ENCODE peak calls at places on chromosomes 12 and 14, in five cellular contexts. M is GM12878, U is HepG2, R is HCT116, N is K562. G is an unnamed sample.

GRCh38 chr14:64725879-64726584 is 21.8 kb downstream of the PLEKHG3 start:
- DNase-seq in M (no peak), U (no peak), R (no peak), N (no peak), G (no peak)

GRCh38 chr12:8032242-8033152 is at the start of gene FOXJ2:
- DNase-seq in M (no peak), U (peak), R (no peak), N (peak), G (peak)

GRCh38 chr12:64019101-64019500 is 174.6 kb downstream of the SRGAP1 start:
- DNase-seq in M (no peak), U (no peak), R (no peak), N (no peak), G (no peak)

GRCh38 chr14:78319826-78320635 is 149.9 kb downstream of the NRXN3 start:
- DNase-seq in M (no peak), U (no peak), R (no peak), N (peak), G (no peak)

GRCh38 chr12:68611094-68611818 is 557 bp downstream of the RAP1B start:
- DNase-seq in M (no peak), U (no peak), R (no peak), N (peak), G (peak)

GRCh38 chr12:120239776-120240494 is 25.6 kb downstream of the PXN start:
- DNase-seq in M (no peak), U (no peak), R (no peak), N (no peak), G (no peak)

GRCh38 chr14:23708343-23708742 is 72.2 kb downstream of the DHRS2 start:
- DNase-seq in M (no peak), U (no peak), R (no peak), N (no peak), G (no peak)

GRCh38 chr12:93714382-93714781 is 37.2 kb downstream of the CRADD start:
- DNase-seq in M (no peak), U (no peak), R (no peak), N (no peak), G (no peak)

GRCh38 chr14:100149789-100150611 is 9.4 kb downstream of the DEGS2 start:
- DNase-seq in M (no peak), U (no peak), R (no peak), N (no peak), G (peak)

GRCh38 chr12:113505941-113506340 is 34.3 kb upstream of the LHX5 start:
- DNase-seq in M (no peak), U (no peak), R (no peak), N (no peak), G (no peak)

GRCh38 chr12:105419606-105420005 is 89.1 kb downstream of the C12orf75 start:
- DNase-seq in M (no peak), U (no peak), R (no peak), N (no peak), G (no peak)

GRCh38 chr14:59600211-59600945 is 23.8 kb upstream of the CCDC175 start:
- DNase-seq in M (no peak), U (no peak), R (no peak), N (no peak), G (no peak)

GRCh38 chr12:152440-152839 is 61.5 kb downstream of the SLC6A12 start:
- DNase-seq in M (no peak), U (no peak), R (no peak), N (no peak), G (no peak)

GRCh38 chr12:27534060-27534764 is 10.2 kb downstream of the PPFIBP1 start:
- DNase-seq in M (peak), U (no peak), R (no peak), N (no peak), G (no peak)

GRCh38 chr12:106871477-106871876 is 84.2 kb upstream of the TMEM263 start:
- DNase-seq in M (no peak), U (no peak), R (no peak), N (no peak), G (no peak)

GRCh38 chr14:63091394-63091996 is 46.2 kb upstream of the KCNH5 start:
- DNase-seq in M (no peak), U (no peak), R (no peak), N (no peak), G (no peak)

GRCh38 chr14:70955543-70956480 is 48.6 kb downstream of the PCNX1 start:
- DNase-seq in M (no peak), U (peak), R (no peak), N (no peak), G (peak)

GRCh38 chr12:132329036-132329738 is at the start of gene GALNT9:
- DNase-seq in M (no peak), U (no peak), R (no peak), N (no peak), G (no peak)

GRCh38 chr12:101552277-101552676 is 42.5 kb upstream of the MYBPC1 start:
- DNase-seq in M (no peak), U (no peak), R (no peak), N (no peak), G (no peak)

GRCh38 chr12:27573972-27574371 is 50.0 kb downstream of the PPFIBP1 start:
- DNase-seq in M (no peak), U (no peak), R (peak), N (no peak), G (no peak)

GRCh38 chr14:75800792-75801191 is 139.7 kb downstream of the TTLL5 start:
- DNase-seq in M (no peak), U (no peak), R (no peak), N (no peak), G (no peak)

GRCh38 chr12:102474438-102475064 is 5.8 kb downstream of the IGF1 start:
- DNase-seq in M (no peak), U (no peak), R (peak), N (peak), G (no peak)

GRCh38 chr12:50615534-50616296 is 110.9 kb downstream of the DIP2B start:
- DNase-seq in M (no peak), U (no peak), R (no peak), N (peak), G (peak)

GRCh38 chr12:8108808-8109398 is 14.5 kb upstream of the CLEC4A start:
- DNase-seq in M (peak), U (peak), R (peak), N (peak), G (peak)

GRCh38 chr12:49296034-49296835 is 1.3 kb downstream of the PRPH start:
- DNase-seq in M (no peak), U (peak), R (no peak), N (peak), G (peak)

GRCh38 chr14:51978566-51979398 is 10.6 kb upstream of the RTRAF start:
- DNase-seq in M (peak), U (peak), R (peak), N (peak), G (peak)

GRCh38 chr12:13536219-13536910 is 339.8 kb downstream of the EMP1 start:
- DNase-seq in M (peak), U (no peak), R (no peak), N (no peak), G (no peak)

GRCh38 chr12:121240484-121241202 is 30.7 kb downstream of the P2RX4 start:
- DNase-seq in M (no peak), U (no peak), R (no peak), N (peak), G (no peak)

GRCh38 chr12:103739546-103739945 is 101.5 kb downstream of the NT5DC3 start:
- DNase-seq in M (no peak), U (no peak), R (no peak), N (no peak), G (no peak)

GRCh38 chr14:96261772-96262485 is 5.9 kb downstream of the BDKRB1 start:
- DNase-seq in M (no peak), U (no peak), R (no peak), N (no peak), G (no peak)

GRCh38 chr12:103566398-103566797 is 20.7 kb upstream of the STAB2 start:
- DNase-seq in M (no peak), U (no peak), R (no peak), N (no peak), G (no peak)

GRCh38 chr14:101182476-101182875 is 279.0 kb upstream of the RTL1 start:
- DNase-seq in M (no peak), U (no peak), R (no peak), N (no peak), G (no peak)

GRCh38 chr12:31222620-31223222 is 103.2 kb downstream of the SINHCAF start:
- DNase-seq in M (no peak), U (no peak), R (no peak), N (no peak), G (no peak)

GRCh38 chr12:120363274-120363855 is 5.6 kb downstream of the MSI1 start:
- DNase-seq in M (no peak), U (no peak), R (no peak), N (no peak), G (no peak)

GRCh38 chr14:51738754-51739153 is 87.0 kb downstream of the FRMD6 start:
- DNase-seq in M (no peak), U (peak), R (peak), N (peak), G (no peak)

GRCh38 chr12:92029902-92030586 is 115.6 kb downstream of the BTG1 start:
- DNase-seq in M (no peak), U (no peak), R (no peak), N (no peak), G (no peak)

GRCh38 chr12:70364695-70365397 is 1.2 kb upstream of the KCNMB4 start:
- DNase-seq in M (no peak), U (no peak), R (no peak), N (no peak), G (peak)

GRCh38 chr14:105377555-105378182 is 20.7 kb upstream of the TEX22 start:
- DNase-seq in M (no peak), U (no peak), R (no peak), N (peak), G (no peak)

GRCh38 chr14:88289996-88290395 is 33.1 kb downstream of the KCNK10 start:
- DNase-seq in M (no peak), U (no peak), R (no peak), N (no peak), G (no peak)

GRCh38 chr12:78470354-78471195 is 394.0 kb upstream of the SYT1 start:
- DNase-seq in M (no peak), U (peak), R (peak), N (no peak), G (peak)

GRCh38 chr12:78473561-78473960 is 391.0 kb upstream of the SYT1 start:
- DNase-seq in M (no peak), U (no peak), R (no peak), N (no peak), G (no peak)

DNA sequence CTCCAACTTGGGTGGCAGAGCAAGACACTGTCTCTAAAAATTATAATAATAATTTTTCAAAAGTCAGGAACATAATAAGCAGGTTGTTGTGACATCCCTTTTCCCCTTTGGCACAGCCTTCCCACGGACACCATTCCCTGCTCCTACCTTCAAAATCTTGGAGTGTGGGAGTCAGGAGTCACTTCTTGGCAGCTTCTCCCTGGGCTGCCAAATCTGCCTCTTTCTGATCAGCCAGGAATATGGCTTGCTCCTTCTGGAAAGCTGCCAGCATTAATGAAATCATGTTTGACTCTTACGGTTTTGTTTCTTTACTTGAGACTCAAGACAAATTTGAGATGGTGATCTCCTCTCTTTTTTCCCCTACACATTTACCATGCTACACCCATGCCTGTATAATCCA is 391.4 kb upstream of the SYT1 start:
- DNase-seq in M (no peak), U (no peak), R (no peak), N (no peak), G (no peak)
- TF ChIP-seq JUND in M (no peak), U (no peak), R (no peak), N (no peak), G (no peak)

DNA sequence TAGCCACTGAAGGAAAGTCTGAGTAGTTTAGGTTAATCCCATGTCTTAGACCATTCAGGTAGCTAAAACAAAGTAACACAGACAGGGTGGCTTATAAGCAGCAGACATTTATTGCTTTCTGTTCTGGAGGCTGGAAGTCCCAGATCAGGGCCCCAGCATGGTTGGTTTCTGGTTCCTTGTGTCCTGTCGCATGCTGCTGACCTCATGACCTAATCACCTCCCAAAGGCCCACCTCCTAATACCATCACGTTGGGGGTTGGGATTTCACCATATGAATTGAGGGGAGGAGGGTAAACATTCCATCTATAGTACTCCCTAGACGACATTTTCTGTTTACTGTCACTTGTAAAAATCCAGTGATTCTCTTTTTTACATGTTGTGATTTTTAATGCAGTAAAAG is 148.6 kb downstream of the FBXL14 start:
- DNase-seq in M (no peak), U (no peak), R (no peak), N (no peak), G (no peak)
- TF ChIP-seq JUND in M (no peak), U (no peak), R (no peak), N (no peak), G (no peak)

GRCh38 chr12:77058740-77059139 is 6.6 kb downstream of the E2F7 start:
- DNase-seq in M (no peak), U (no peak), R (no peak), N (no peak), G (no peak)
- TF ChIP-seq JUND in M (no peak), U (no peak), R (no peak), N (no peak), G (no peak)

GRCh38 chr12:123519151-123520001 is 14.1 kb downstream of the RILPL1 start:
- DNase-seq in M (no peak), U (peak), R (no peak), N (no peak), G (peak)
- TF ChIP-seq JUND in M (no peak), U (no peak), R (no peak), N (no peak), G (no peak)

DNA sequence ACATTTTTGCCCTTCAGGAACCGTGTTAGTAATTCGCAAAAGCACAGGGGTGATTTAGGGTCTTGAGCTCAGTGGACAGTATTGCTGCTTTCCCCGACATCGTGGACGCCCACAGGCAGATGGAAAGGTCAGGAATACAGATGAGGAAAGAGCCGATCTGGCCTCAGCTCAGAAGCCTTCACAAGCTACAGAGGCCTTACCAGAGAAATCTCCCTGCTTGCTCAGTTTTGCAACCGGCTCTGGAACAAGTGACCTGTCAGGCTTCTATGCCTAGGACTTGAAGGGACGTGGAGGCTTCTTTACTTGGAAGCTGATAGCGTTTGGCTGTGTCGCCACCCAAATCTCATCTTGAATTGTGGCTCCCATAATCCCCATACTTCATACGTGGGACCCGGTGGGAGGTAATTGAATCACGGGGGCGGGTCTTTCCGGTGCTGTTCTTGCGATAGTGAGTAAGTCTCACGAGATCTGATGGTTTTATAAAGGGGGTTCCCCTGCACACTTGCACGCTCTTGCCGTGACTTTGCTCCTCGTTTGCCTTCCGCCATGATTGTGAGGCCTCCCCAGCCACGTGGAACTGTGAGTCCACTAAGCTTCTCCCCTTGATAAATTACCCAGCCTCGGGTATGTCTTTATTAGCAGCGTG is 332.5 kb downstream of the MED13L start:
- DNase-seq in M (no peak), U (no peak), R (no peak), N (no peak), G (no peak)
- TF ChIP-seq JUND in M (no peak), U (no peak), R (no peak), N (no peak), G (no peak)

GRCh38 chr14:38548091-38548490 is 292.2 kb upstream of the CLEC14A start:
- DNase-seq in M (no peak), U (no peak), R (no peak), N (no peak), G (no peak)

GRCh38 chr14:38554046-38554445 is 298.2 kb upstream of the CLEC14A start:
- DNase-seq in M (no peak), U (no peak), R (no peak), N (no peak), G (no peak)

GRCh38 chr14:38556321-38556720 is 300.4 kb upstream of the CLEC14A start:
- DNase-seq in M (no peak), U (no peak), R (no peak), N (no peak), G (no peak)

GRCh38 chr14:38549549-38549948 is 293.7 kb upstream of the CLEC14A start:
- DNase-seq in M (no peak), U (no peak), R (no peak), N (no peak), G (no peak)

DNA sequence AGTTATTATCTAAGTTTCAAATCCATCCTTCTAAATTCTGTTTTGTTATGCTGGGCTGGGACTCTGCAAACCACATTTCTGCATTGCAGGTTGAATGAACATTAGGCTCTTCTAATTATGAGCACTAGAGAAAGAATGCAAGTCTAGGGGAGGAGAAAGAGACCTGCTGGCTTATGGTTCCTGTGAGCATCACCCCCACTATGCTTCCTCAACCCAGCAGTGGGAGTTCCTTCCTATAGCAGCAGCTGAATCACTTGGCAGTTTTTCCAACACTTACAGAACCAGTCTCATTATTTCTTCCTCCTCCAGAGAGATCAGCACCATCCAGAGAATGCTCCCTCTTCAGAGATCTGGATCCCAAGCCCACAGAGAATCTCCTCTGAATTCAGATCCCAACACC is 297.7 kb upstream of the CLEC14A start:
- DNase-seq in M (no peak), U (no peak), R (no peak), N (no peak), G (no peak)
- TF ChIP-seq JUND in M (no peak), U (no peak), R (no peak), N (no peak), G (no peak)

DNA sequence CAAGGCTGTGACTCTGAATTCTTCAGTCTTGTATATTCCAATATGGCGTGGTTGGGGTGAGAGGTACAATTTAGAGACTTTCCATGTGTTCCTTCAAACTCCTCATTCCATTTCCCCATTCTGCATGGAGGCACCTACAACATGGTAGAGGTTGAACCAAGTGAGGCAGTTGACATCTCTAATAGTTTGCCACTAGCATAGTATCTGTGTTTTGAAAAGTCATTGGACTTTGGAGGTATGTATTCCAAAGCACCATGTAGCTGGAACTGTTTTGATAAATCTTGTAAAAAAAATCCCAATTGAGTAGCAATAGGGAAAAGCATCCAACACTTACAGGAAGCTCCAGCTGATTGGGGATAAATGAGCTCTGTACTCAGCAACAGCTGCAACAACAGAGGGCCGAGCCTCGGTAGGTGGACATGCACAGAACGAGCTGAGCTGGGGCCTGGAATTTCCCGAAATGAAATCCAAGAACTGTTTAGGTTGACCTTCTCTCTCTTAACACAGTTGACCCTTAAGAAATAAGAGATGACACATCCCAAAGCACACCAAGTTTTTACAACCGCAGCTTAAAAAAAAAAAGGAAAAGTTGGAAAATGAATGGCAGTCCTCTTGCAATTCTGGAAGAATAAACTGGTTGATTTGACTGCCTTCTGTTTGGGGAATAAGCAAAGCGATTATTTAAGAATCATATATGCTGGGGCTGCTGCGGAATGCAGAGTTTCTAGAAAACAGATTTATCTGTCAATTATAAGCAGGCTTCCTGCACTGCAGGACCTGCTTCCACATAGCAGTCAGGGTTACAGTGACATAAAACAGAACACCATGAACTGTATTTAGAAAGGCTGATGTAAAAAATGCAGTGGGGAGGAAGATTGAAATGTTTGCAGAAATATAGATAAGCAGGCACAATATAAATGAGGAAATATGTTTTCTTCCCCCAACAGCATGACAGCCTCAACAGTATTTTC is 194.6 kb upstream of the KRR1 start:
- DNase-seq in M (no peak), U (no peak), R (peak), N (peak), G (no peak)
- TF ChIP-seq JUND in M (no peak), U (no peak), R (peak), N (no peak), G (peak)

DNA sequence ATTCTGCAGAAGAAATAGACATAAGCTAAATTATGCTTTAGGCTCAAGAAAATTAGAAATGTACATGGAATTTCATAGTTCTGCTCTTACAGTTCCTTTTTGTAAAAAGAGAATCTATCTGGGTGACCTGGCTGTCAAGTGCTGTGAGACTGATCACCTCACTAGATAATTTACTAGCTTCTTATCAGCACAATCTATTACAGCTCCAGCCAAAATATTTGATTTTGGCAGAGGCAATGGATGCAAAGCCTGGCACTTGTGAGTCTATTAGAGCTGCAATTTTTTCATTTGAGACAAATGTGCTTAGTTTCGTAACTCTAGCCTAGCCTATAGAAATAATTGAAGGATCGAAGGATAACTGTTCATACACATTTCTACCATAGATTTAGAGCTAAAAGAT is 927.5 kb downstream of the SLC6A15 start:
- DNase-seq in M (no peak), U (no peak), R (no peak), N (no peak), G (no peak)
- TF ChIP-seq JUND in M (no peak), U (no peak), R (no peak), N (no peak), G (no peak)

G was measured in T47D.